ENCODE peak calls at places on chromosomes 12 and 14, in ten cellular contexts. F is GM12878, J is stomach, O is sigmoid colon, E is K562, B is endothelial cell of umbilical vein, N is transverse colon, Q is breast epithelium, K is vagina, D is suprapubic skin. G is an unnamed sample.

GRCh38 chr12:4271433-4272013 is 2.0 kb upstream of the CCND2 start:
- DNase-seq in F (peak; percentile 51), J (no peak), O (no peak), E (no peak), B (no peak), N (no peak), Q (no peak), K (no peak), D (no peak), G (no peak)

GRCh38 chr12:116303929-116304328 is 26.4 kb upstream of the MED13L start:
- DNase-seq in F (no peak), J (no peak), O (peak; percentile 76), E (no peak), B (no peak), N (no peak), Q (no peak), K (no peak), D (no peak), G (no peak)

GRCh38 chr12:130119241-130119861 is 42.9 kb upstream of the FZD10 start:
- DNase-seq in F (no peak), J (no peak), O (no peak), E (no peak), B (no peak), N (no peak), Q (no peak), K (no peak), D (no peak), G (no peak)

GRCh38 chr12:51818567-51819300 is 29.8 kb downstream of the FIGNL2 start:
- DNase-seq in F (no peak), J (no peak), O (no peak), E (no peak), B (no peak), N (no peak), Q (no peak), K (no peak), D (no peak), G (no peak)

GRCh38 chr12:52529417-52529816 is 9.2 kb upstream of the KRT5 start:
- DNase-seq in F (no peak), J (no peak), O (no peak), E (no peak), B (no peak), N (no peak), Q (no peak), K (no peak), D (no peak), G (no peak)

GRCh38 chr14:87686736-87687135 is 306.2 kb downstream of the GALC start:
- DNase-seq in F (no peak), J (no peak), O (no peak), E (no peak), B (no peak), N (no peak), Q (no peak), K (no peak), D (no peak), G (no peak)

GRCh38 chr12:65879878-65880277 is 55.6 kb downstream of the HMGA2 start:
- DNase-seq in F (no peak), J (no peak), O (no peak), E (no peak), B (peak; percentile 54), N (no peak), Q (no peak), K (no peak), D (no peak), G (no peak)

GRCh38 chr14:51605575-51605974 is 46.1 kb upstream of the FRMD6 start:
- DNase-seq in F (no peak), J (no peak), O (no peak), E (no peak), B (no peak), N (no peak), Q (no peak), K (no peak), D (no peak), G (no peak)

GRCh38 chr12:94795520-94795919 is 145.2 kb upstream of the TMCC3 start:
- DNase-seq in F (no peak), J (no peak), O (no peak), E (no peak), B (peak; percentile 41), N (no peak), Q (no peak), K (no peak), D (no peak), G (no peak)

GRCh38 chr14:89681086-89682018 is 264.3 kb upstream of the FOXN3 start:
- DNase-seq in F (peak; percentile 73), J (no peak), O (no peak), E (no peak), B (no peak), N (peak; percentile 46), Q (no peak), K (no peak), D (no peak), G (no peak)

GRCh38 chr12:46445093-46445492 is 72.5 kb upstream of the SLC38A2 start:
- DNase-seq in F (no peak), J (no peak), O (no peak), E (no peak), B (peak; percentile 41), N (no peak), Q (no peak), K (no peak), D (no peak), G (no peak)

GRCh38 chr14:32004300-32004699 is 72.8 kb upstream of the ARHGAP5 start:
- DNase-seq in F (no peak), J (no peak), O (no peak), E (no peak), B (no peak), N (no peak), Q (no peak), K (no peak), D (no peak), G (no peak)

GRCh38 chr14:53652068-53652467 is 304.6 kb downstream of the BMP4 start:
- DNase-seq in F (no peak), J (no peak), O (no peak), E (no peak), B (no peak), N (no peak), Q (no peak), K (no peak), D (no peak), G (no peak)

DNA sequence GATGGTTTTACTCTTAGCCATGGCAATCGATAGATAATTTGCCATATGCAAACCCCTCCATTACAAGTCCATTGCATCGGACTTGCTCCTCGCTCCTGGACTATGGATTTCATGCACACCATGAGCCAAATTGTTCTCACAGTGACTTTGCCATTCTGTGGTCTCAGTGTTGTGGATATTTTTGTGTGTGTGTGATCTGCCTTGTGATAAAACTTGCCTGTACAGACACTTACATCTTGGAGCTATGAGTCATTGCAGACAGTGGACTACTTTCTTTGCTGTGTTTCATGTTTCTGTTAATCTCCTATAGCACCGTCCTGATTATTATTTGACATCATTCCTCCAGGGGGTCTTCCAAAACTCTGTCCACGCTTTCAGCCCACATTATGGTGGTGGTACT is 8.4 kb upstream of the OR4K13 start:
- DNase-seq in F (no peak), J (no peak), O (no peak), E (peak; percentile 48), B (no peak), N (no peak), Q (no peak), K (no peak), D (no peak), G (no peak)
- H3K9me3 ChIP-seq in F (no peaks in the 10 kb centered on the region), J (no peaks in the 10 kb centered on the region), O (no peaks in the 10 kb centered on the region), E (no peaks in the 10 kb centered on the region), B (peaks cover 3% of the 10 kb centered on the region), N (no peaks in the 10 kb centered on the region), Q (no peaks in the 10 kb centered on the region), K (no peaks in the 10 kb centered on the region), D (peaks cover 4% of the 10 kb centered on the region), G (no peaks in the 10 kb centered on the region)

GRCh38 chr14:69190191-69190590 is 1.1 kb upstream of the EXD2 start:
- DNase-seq in F (no peak), J (no peak), O (no peak), E (no peak), B (no peak), N (no peak), Q (no peak), K (no peak), D (no peak), G (no peak)

GRCh38 chr14:69191340-69192111 is at the start of gene EXD2:
- DNase-seq in F (peak; percentile 61), J (peak; percentile 93), O (peak; percentile 94), E (peak; percentile 92), B (peak; percentile 65), N (peak; percentile 93), Q (peak; percentile 92), K (no peak), D (peak; percentile 88), G (peak; percentile 90)
- TF ChIP-seq POLR2AphosphoS5 in F (peak; percentile 60), J (peak; percentile 74), O (peak; percentile 61), E (no peak), B (no peak), N (peak; percentile 82), Q (peak; percentile 45), K (peak; percentile 71), D (peak; percentile 41), G (peak; percentile 89)

DNA sequence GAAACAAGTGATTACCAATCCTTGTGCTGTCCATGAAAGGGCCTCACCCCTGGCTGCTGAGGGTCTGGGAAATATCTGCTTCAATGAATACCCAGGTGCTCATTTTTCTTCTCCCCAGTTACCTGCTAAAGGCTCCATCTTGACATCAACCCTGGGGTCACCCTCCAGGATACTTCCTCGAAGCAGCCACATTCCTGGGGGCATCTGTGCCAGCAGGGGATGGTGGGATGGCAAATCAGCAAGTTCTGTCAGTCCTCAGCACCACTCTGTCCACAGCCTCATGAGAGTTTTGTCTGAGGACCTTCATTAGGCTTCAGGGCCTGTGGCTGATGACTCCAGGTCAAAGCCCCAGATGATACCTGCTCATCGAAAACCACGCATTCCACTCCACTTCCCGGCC is 124.8 kb downstream of the ZFP36L1 start:
- DNase-seq in F (no peak), J (no peak), O (no peak), E (no peak), B (no peak), N (no peak), Q (no peak), K (no peak), D (no peak), G (no peak)
- H3K27ac ChIP-seq in F (no peak overlapping the region), J (peak overlapping the region; percentile 48), O (peak overlapping the region; percentile 88), E (no peak overlapping the region), B (no peak overlapping the region), N (peak overlapping the region; percentile 59), Q (peak overlapping the region; percentile 79), K (peak overlapping the region; percentile 87), D (no peak overlapping the region), G (peak overlapping the region; percentile 37)

GRCh38 chr12:34394211-34395055 is 372.1 kb downstream of the ALG10 start:
- DNase-seq in F (no peak), J (peak; percentile 13), O (peak; percentile 57), E (no peak), B (no peak), N (peak; percentile 2), Q (peak; percentile 45), K (peak; percentile 87), D (peak; percentile 46), G (no peak)

GRCh38 chr12:34396861-34397590 is 374.7 kb downstream of the ALG10 start:
- DNase-seq in F (no peak), J (peak; percentile 5), O (peak; percentile 39), E (no peak), B (no peak), N (peak; percentile 2), Q (peak; percentile 48), K (peak; percentile 87), D (peak; percentile 46), G (peak; percentile 2)

GRCh38 chr12:34395056-34396005 is 373.0 kb downstream of the ALG10 start:
- DNase-seq in F (no peak), J (peak; percentile 15), O (peak; percentile 46), E (no peak), B (no peak), N (peak; percentile 1), Q (peak; percentile 14), K (peak; percentile 72), D (peak; percentile 27), G (no peak)

GRCh38 chr12:34397591-34398365 is 375.5 kb downstream of the ALG10 start:
- DNase-seq in F (no peak), J (peak; percentile 17), O (peak; percentile 51), E (no peak), B (no peak), N (peak; percentile 4), Q (peak; percentile 34), K (peak; percentile 81), D (peak; percentile 42), G (peak; percentile 3)

GRCh38 chr12:34396006-34396860 is 373.9 kb downstream of the ALG10 start:
- DNase-seq in F (no peak), J (peak; percentile 7), O (peak; percentile 36), E (no peak), B (no peak), N (peak; percentile 3), Q (peak; percentile 20), K (peak; percentile 94), D (peak; percentile 28), G (peak; percentile 3)
- H3K9me3 ChIP-seq in F (peaks cover 2% of the 10 kb centered on the region), J (peaks cover 100% of the 10 kb centered on the region), O (no peaks in the 10 kb centered on the region), E (no peaks in the 10 kb centered on the region), B (peaks cover 2% of the 10 kb centered on the region), N (peaks cover 24% of the 10 kb centered on the region), Q (peaks cover 96% of the 10 kb centered on the region), K (no peaks in the 10 kb centered on the region), D (peaks cover 32% of the 10 kb centered on the region), G (no peaks in the 10 kb centered on the region)